ENCODE peak calls at places on chromosomes 1 and 21, in ten cellular contexts. E, C, U, D, P, F, M, I, L and J are unnamed samples.
A peak's percentile ranks its signal among the peaks of the same experiment; 100 is the strongest.

GRCh38 chr1:155305881-155306391 is 2.7 kb upstream of the FDPS start:
- DNase-seq in E (no peak), C (no peak), U (peak; percentile 62), D (no peak), P (no peak), F (no peak), M (no peak), I (no peak), L (peak; percentile 69), J (no peak)

GRCh38 chr1:118933051-118933781 is 54.9 kb downstream of the TBX15 start:
- DNase-seq in E (no peak), C (no peak), U (no peak), D (no peak), P (no peak), F (no peak), M (no peak), I (no peak), L (peak; percentile 52), J (no peak)

GRCh38 chr1:235011064-235011598 is 117.5 kb downstream of the TOMM20 start:
- DNase-seq in E (no peak), C (no peak), U (no peak), D (no peak), P (peak; percentile 79), F (no peak), M (no peak), I (no peak), L (no peak), J (no peak)

GRCh38 chr21:32929633-32930038 is 96.1 kb upstream of the OLIG2 start:
- DNase-seq in E (no peak), C (no peak), U (no peak), D (no peak), P (no peak), F (no peak), M (no peak), I (no peak), L (no peak), J (no peak)

GRCh38 chr1:160522622-160523345 is at the start of gene SLAMF6:
- DNase-seq in E (no peak), C (no peak), U (no peak), D (no peak), P (peak; percentile 49), F (no peak), M (no peak), I (no peak), L (no peak), J (no peak)

GRCh38 chr1:210776722-210777121 is 357.2 kb downstream of the KCNH1 start:
- DNase-seq in E (no peak), C (no peak), U (no peak), D (no peak), P (no peak), F (no peak), M (no peak), I (no peak), L (no peak), J (no peak)

GRCh38 chr1:205030916-205031315 is 12.1 kb upstream of the CNTN2 start:
- DNase-seq in E (no peak), C (no peak), U (no peak), D (no peak), P (no peak), F (no peak), M (no peak), I (peak; percentile 96), L (no peak), J (no peak)

GRCh38 chr1:74767490-74767889 is 34.5 kb downstream of the TYW3 start:
- DNase-seq in E (peak; percentile 27), C (peak; percentile 86), U (peak; percentile 7), D (no peak), P (no peak), F (peak; percentile 54), M (no peak), I (peak; percentile 25), L (peak; percentile 35), J (no peak)

GRCh38 chr1:32151319-32151787 is 28.1 kb upstream of the TXLNA start:
- DNase-seq in E (peak; percentile 85), C (no peak), U (peak; percentile 38), D (no peak), P (no peak), F (peak; percentile 82), M (peak; percentile 26), I (peak; percentile 48), L (peak; percentile 55), J (peak; percentile 51)

GRCh38 chr1:92329356-92330129 is 30.7 kb downstream of the RPAP2 start:
- DNase-seq in E (peak; percentile 97), C (no peak), U (peak; percentile 2), D (no peak), P (no peak), F (peak; percentile 96), M (peak; percentile 2), I (no peak), L (no peak), J (no peak)

GRCh38 chr21:38988211-38989096 is 182.7 kb downstream of the ETS2 start:
- DNase-seq in E (no peak), C (no peak), U (no peak), D (no peak), P (no peak), F (no peak), M (no peak), I (peak; percentile 41), L (no peak), J (no peak)

GRCh38 chr1:203380395-203381150 is 29.7 kb upstream of the FMOD start:
- DNase-seq in E (no peak), C (no peak), U (no peak), D (no peak), P (no peak), F (no peak), M (no peak), I (peak; percentile 8), L (no peak), J (no peak)

GRCh38 chr1:181314959-181315358 is 168.4 kb upstream of the CACNA1E start:
- DNase-seq in E (no peak), C (peak; percentile 59), U (no peak), D (no peak), P (no peak), F (no peak), M (no peak), I (no peak), L (no peak), J (no peak)

GRCh38 chr1:159421821-159422220 is 10.2 kb upstream of the OR10J4 start:
- DNase-seq in E (no peak), C (peak; percentile 67), U (no peak), D (no peak), P (no peak), F (no peak), M (no peak), I (peak; percentile 19), L (no peak), J (no peak)

GRCh38 chr1:54844564-54844963 is 42.4 kb downstream of the DHCR24 start:
- DNase-seq in E (no peak), C (no peak), U (no peak), D (peak; percentile 10), P (no peak), F (no peak), M (no peak), I (no peak), L (no peak), J (no peak)

GRCh38 chr21:42837421-42838211 is 41.7 kb downstream of the WDR4 start:
- DNase-seq in E (no peak), C (peak; percentile 52), U (no peak), D (no peak), P (no peak), F (no peak), M (no peak), I (peak; percentile 9), L (no peak), J (no peak)

GRCh38 chr1:183105449-183105848 is 80.6 kb upstream of the LAMC2 start:
- DNase-seq in E (peak; percentile 72), C (no peak), U (no peak), D (no peak), P (no peak), F (peak; percentile 81), M (no peak), I (no peak), L (peak; percentile 53), J (no peak)

GRCh38 chr1:15944308-15945010 is 31.4 kb downstream of the ZBTB17 start:
- DNase-seq in E (no peak), C (peak; percentile 52), U (no peak), D (peak; percentile 41), P (no peak), F (no peak), M (no peak), I (no peak), L (no peak), J (no peak)

GRCh38 chr21:42146821-42147220 is 72.1 kb upstream of the ABCG1 start:
- DNase-seq in E (no peak), C (no peak), U (no peak), D (no peak), P (no peak), F (no peak), M (no peak), I (peak; percentile 12), L (no peak), J (no peak)

GRCh38 chr1:20717452-20718342 is at the start of gene KIF17:
- DNase-seq in E (peak; percentile 81), C (peak; percentile 87), U (no peak), D (no peak), P (peak; percentile 64), F (peak; percentile 83), M (peak; percentile 48), I (peak; percentile 73), L (no peak), J (no peak)

GRCh38 chr1:161962094-161962887 is 61.4 kb downstream of the OLFML2B start:
- DNase-seq in E (peak; percentile 92), C (no peak), U (peak; percentile 91), D (no peak), P (peak; percentile 63), F (peak; percentile 93), M (peak; percentile 85), I (no peak), L (peak; percentile 91), J (peak; percentile 54)

GRCh38 chr1:24256687-24257086 is 62.5 kb upstream of the GRHL3 start:
- DNase-seq in E (no peak), C (no peak), U (no peak), D (no peak), P (no peak), F (no peak), M (no peak), I (no peak), L (no peak), J (no peak)

GRCh38 chr1:240758296-240758695 is 146.3 kb upstream of the GREM2 start:
- DNase-seq in E (no peak), C (no peak), U (no peak), D (no peak), P (no peak), F (no peak), M (no peak), I (no peak), L (no peak), J (no peak)

GRCh38 chr1:27400035-27400962 is 7.9 kb downstream of the GPR3 start:
- DNase-seq in E (no peak), C (peak; percentile 43), U (no peak), D (no peak), P (no peak), F (no peak), M (no peak), I (no peak), L (no peak), J (no peak)